ENCODE peak calls at places on chromosomes 1 and 21, in seven cellular contexts. V, N, E, D, S, F and T are unnamed samples.

GRCh38 chr1:234778215-234779159 is 168.5 kb upstream of the IRF2BP2 start:
- DNase-seq in F (peak), S (no peak), E (peak), N (peak), D (peak), V (no peak), T (no peak)

GRCh38 chr1:41837691-41838090 is 81.0 kb downstream of the HIVEP3 start:
- DNase-seq in F (no peak), D (no peak), S (no peak), N (no peak), V (no peak), E (no peak), T (no peak)

GRCh38 chr1:223261914-223262313 is 102.1 kb downstream of the SUSD4 start:
- DNase-seq in S (no peak), F (no peak), D (no peak), N (no peak), V (no peak), E (no peak), T (no peak)

GRCh38 chr1:41773144-41773571 is 145.6 kb downstream of the HIVEP3 start:
- DNase-seq in N (no peak), V (peak), D (peak), F (no peak), E (no peak), S (no peak), T (no peak)

GRCh38 chr21:36087362-36088138 is 17.7 kb downstream of the CBR1 start:
- DNase-seq in V (no peak), S (no peak), D (no peak), E (no peak), N (no peak), F (no peak), T (peak)

GRCh38 chr1:5297878-5298239 is 643.5 kb downstream of the AJAP1 start:
- DNase-seq in F (no peak), S (no peak), N (no peak), V (no peak), E (no peak), D (no peak), T (no peak)

GRCh38 chr21:44006017-44006624 is 6.0 kb upstream of the TRAPPC10 start:
- DNase-seq in N (no peak), V (peak), S (no peak), D (peak), F (no peak), E (no peak), T (no peak)

GRCh38 chr1:110114784-110115183 is 2.5 kb downstream of the UBL4B start:
- DNase-seq in S (no peak), D (no peak), V (no peak), N (no peak), E (no peak), F (no peak), T (no peak)

GRCh38 chr1:159896086-159896930 is 3.7 kb downstream of the CFAP45 start:
- DNase-seq in F (no peak), N (no peak), D (no peak), S (no peak), E (no peak), V (no peak), T (no peak)

GRCh38 chr1:155158991-155159390 is 14.1 kb downstream of the KRTCAP2 start:
- DNase-seq in E (peak), D (no peak), F (no peak), V (no peak), S (no peak), N (no peak), T (no peak)

GRCh38 chr1:154014154-154014910 is 23.8 kb downstream of the RPS27 start:
- DNase-seq in E (no peak), S (no peak), V (peak), N (no peak), F (no peak), D (peak), T (no peak)

GRCh38 chr1:39195166-39196111 is 9.1 kb upstream of the MACF1 start:
- DNase-seq in V (no peak), N (no peak), E (no peak), F (no peak), D (peak), S (no peak), T (no peak)

GRCh38 chr1:39190096-39190495 is 14.4 kb upstream of the MACF1 start:
- DNase-seq in V (no peak), D (no peak), S (no peak), E (no peak), N (no peak), F (no peak), T (no peak)

GRCh38 chr1:39189592-39190041 is 14.9 kb upstream of the MACF1 start:
- DNase-seq in V (peak), E (no peak), F (no peak), D (peak), N (no peak), S (no peak), T (no peak)

GRCh38 chr1:39196244-39197215 is 8.0 kb upstream of the MACF1 start:
- DNase-seq in S (no peak), D (peak), N (peak), F (no peak), V (no peak), E (no peak), T (no peak)

GRCh38 chr1:39194398-39195051 is 10.0 kb upstream of the MACF1 start:
- DNase-seq in F (no peak), S (no peak), E (no peak), V (no peak), N (no peak), D (no peak), T (no peak)
- H3K27ac ChIP-seq in F (peak), S (peak), E (peak), V (peak), N (peak), D (peak), T (peak)

GRCh38 chr1:175434268-175434860 is 241.8 kb upstream of the KIAA0040 start:
- DNase-seq in V (no peak), S (no peak), F (no peak), N (peak), D (no peak), E (no peak), T (no peak)
- H3K27ac ChIP-seq in V (no peak), S (no peak), F (no peak), N (no peak), D (no peak), E (no peak), T (no peak)

DNA sequence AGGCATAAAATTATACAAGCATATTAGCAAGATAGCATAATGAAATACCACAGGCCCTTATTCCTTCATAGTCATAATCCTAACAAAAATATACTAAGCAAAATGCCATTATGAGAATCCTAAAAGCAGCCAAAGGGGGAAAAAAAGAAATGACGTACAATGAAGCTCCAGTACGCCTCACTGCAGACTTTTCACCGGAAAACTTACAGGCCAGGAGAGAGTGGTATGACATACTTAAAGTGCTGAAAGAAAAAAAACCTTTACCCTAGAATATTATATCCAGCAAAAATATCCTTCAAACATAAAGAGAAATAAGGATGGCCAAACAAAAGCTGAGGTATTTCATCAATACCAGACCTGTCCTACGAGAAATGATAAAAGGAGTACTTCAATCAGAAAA is 19.5 kb downstream of the ZNF695 start:
- DNase-seq in D (no peak), E (no peak), F (no peak), N (no peak), V (no peak), S (no peak), T (no peak)
- H3K27ac ChIP-seq in D (no peak), E (no peak), F (no peak), N (no peak), V (no peak), S (no peak), T (no peak)

DNA sequence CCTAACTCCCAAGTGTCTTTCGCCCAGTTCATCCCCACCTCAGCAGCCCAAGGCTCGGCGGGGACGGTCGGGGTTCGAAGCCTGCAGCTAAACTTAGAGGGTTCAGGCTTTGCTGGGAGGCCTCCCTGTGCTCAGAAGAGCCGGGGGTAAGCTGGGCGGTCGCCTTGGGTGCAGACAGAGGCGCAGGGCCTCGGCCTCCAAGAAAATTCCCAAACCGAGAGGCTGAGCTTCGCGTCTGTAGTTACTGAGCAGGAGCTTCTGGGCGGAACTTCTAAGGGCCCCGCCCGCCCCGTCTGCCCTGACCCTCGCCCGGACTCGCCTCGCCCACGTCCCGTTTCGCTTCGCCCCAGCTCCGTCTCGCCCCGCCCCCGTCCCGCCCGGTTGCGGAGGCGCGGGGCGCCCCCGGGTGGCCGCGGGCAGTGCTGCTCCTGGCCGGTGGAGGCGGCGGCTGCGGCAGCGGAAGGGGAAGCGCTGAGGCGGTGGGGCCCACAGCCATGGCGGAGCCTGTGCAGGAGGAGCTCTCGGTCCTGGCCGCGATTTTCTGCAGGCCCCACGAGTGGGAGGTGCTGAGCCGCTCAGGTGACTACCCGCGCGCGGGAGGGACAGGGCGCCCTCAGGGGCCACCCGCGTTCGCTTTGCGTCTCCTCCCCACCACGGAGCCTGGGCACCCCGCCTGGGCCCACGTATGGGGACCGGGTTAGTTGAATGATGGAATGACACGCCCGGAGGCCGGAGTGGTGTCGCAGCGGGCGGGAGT is at the start of gene RWDD3:
- DNase-seq in V (peak), D (peak), E (peak), S (peak), F (peak), N (peak), T (peak)
- H3K27ac ChIP-seq in V (peak), D (peak), E (peak), S (peak), F (peak), N (peak), T (peak)

GRCh38 chr1:89589515-89589914 is 43.4 kb upstream of the LRRC8C start:
- DNase-seq in F (no peak), S (no peak), V (no peak), D (no peak), N (no peak), E (no peak), T (no peak)
- H3K27ac ChIP-seq in F (no peak), S (no peak), V (no peak), D (no peak), N (no peak), E (no peak), T (no peak)

DNA sequence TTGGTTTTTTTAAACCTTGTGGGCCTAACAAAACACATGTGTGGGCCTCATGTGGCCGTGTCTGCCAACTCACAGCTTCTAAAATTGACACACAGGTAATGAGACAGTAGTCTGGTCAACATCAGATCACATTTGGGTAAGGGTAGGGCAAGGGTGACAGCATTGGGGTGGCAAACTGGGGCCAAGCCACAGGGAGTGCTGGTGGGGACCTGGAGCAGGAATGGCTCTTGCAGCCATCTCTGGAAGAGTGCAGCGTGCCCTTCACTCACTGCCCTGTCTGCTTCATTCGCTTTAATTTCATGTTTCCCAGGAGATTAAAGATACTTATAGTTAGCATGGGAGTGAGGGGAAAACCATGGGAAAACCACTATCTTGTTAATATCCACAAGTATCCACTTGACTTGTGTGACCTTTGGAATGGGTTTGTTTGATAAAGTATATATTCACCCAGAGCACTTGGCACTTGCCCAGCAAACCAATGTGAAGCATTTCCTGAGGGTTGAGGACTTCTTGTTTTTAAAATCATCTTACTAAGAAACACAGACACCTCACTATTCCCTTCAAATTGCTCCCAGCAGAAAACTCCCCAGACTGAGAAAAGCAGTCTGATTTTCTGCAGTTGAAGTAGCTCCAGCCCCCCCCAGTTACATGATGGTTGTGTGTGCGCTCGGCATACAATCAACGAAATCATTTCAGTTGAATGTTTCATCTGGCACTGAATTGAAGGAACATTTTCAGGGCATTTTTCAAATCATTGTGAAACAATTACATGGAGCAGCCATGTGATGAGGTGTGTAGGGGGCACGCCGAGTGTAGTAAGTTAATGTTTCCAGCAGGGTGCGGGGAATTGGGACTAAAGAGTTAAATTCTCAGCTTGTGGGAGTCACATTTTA is 175.7 kb downstream of the VPS13D start:
- DNase-seq in V (peak), F (no peak), S (no peak), N (peak), E (no peak), D (no peak), T (no peak)
- H3K27ac ChIP-seq in V (peak), F (peak), S (no peak), N (no peak), E (peak), D (no peak), T (peak)